ENCODE peak calls at places on chromosomes 1 and 21, in five cellular contexts. A is kidney, K is IMR-90, Z is OCI-LY7, B is Peyer's patch. Q is an unnamed sample. For H3K9me3, the result is how much of the 10 kb centered on the place peaks cover.

GRCh38 chr21:16294128-16294527 is 564.3 kb downstream of the USP25 start:
- DNase-seq in A (no peak), K (no peak), Z (no peak), B (no peak), Q (no peak)

GRCh38 chr1:195153107-195153506 is 1455.1 kb downstream of the KCNT2 start:
- DNase-seq in A (no peak), K (no peak), Z (no peak), B (no peak), Q (no peak)

GRCh38 chr1:69139007-69139406 is 428.7 kb upstream of the LRRC7 start:
- DNase-seq in A (no peak), K (no peak), Z (no peak), B (no peak), Q (no peak)

GRCh38 chr1:6612641-6613360 is 730 bp upstream of the PHF13 start:
- DNase-seq in A (peak), K (peak), Z (peak), B (no peak), Q (peak)

GRCh38 chr1:197917813-197918646 is 858 bp downstream of the LHX9 start:
- DNase-seq in A (no peak), K (no peak), Z (no peak), B (peak), Q (no peak)

GRCh38 chr1:57471995-57472394 is 48.1 kb upstream of the DAB1 start:
- DNase-seq in A (no peak), K (no peak), Z (no peak), B (no peak), Q (no peak)

GRCh38 chr1:24351918-24352637 is 32.9 kb downstream of the GRHL3 start:
- DNase-seq in A (peak), K (peak), Z (no peak), B (no peak), Q (no peak)

GRCh38 chr1:204583909-204584632 is 67.9 kb downstream of the MDM4 start:
- DNase-seq in A (no peak), K (no peak), Z (no peak), B (no peak), Q (no peak)

GRCh38 chr1:19814244-19814661 is 830 bp downstream of the RNF186 start:
- DNase-seq in A (no peak), K (no peak), Z (no peak), B (peak), Q (no peak)

GRCh38 chr1:106961671-106962070 is 94.8 kb upstream of the PRMT6 start:
- DNase-seq in A (no peak), K (no peak), Z (no peak), B (no peak), Q (no peak)

GRCh38 chr1:17755120-17755519 is at the start of gene ACTL8:
- DNase-seq in A (peak), K (no peak), Z (peak), B (no peak), Q (no peak)

GRCh38 chr1:185400057-185400456 is 83.0 kb upstream of the IVNS1ABP start:
- DNase-seq in A (no peak), K (peak), Z (no peak), B (no peak), Q (no peak)

GRCh38 chr1:20125091-20125490 is 5.8 kb upstream of the PLA2G2D start:
- DNase-seq in A (no peak), K (no peak), Z (no peak), B (no peak), Q (no peak)

GRCh38 chr1:239951518-239952130 is 140.1 kb upstream of the FMN2 start:
- DNase-seq in A (no peak), K (peak), Z (peak), B (no peak), Q (peak)

GRCh38 chr1:113732802-113733201 is 26.5 kb downstream of the PHTF1 start:
- DNase-seq in A (no peak), K (no peak), Z (no peak), B (no peak), Q (no peak)

GRCh38 chr1:147757015-147757990 is 3.1 kb downstream of the GJA5 start:
- DNase-seq in A (no peak), K (no peak), Z (no peak), B (no peak), Q (no peak)

GRCh38 chr1:150615346-150616201 is 13.8 kb downstream of the ENSA start:
- DNase-seq in A (no peak), K (no peak), Z (no peak), B (no peak), Q (no peak)

GRCh38 chr1:31062867-31063380 is 2.6 kb downstream of the PUM1 start:
- DNase-seq in A (no peak), K (no peak), Z (no peak), B (no peak), Q (no peak)

GRCh38 chr1:215252164-215252563 is 169.6 kb downstream of the KCNK2 start:
- DNase-seq in A (no peak), K (no peak), Z (no peak), B (no peak), Q (no peak)

GRCh38 chr1:36737767-36738166 is 255.1 kb upstream of the CSF3R start:
- DNase-seq in A (no peak), K (no peak), Z (no peak), B (no peak), Q (no peak)

GRCh38 chr1:200558866-200559459 is 61.6 kb downstream of the KIF14 start:
- DNase-seq in A (no peak), K (peak), Z (peak), B (no peak), Q (peak)

GRCh38 chr1:62529227-62529626 is 68.1 kb upstream of the ANGPTL3 start:
- DNase-seq in A (no peak), K (no peak), Z (no peak), B (no peak), Q (no peak)

GRCh38 chr1:47189844-47190562 is at the start of gene PDZK1IP1:
- DNase-seq in A (peak), K (peak), Z (no peak), B (peak), Q (peak)

GRCh38 chr1:24503870-24504523 is 1.4 kb downstream of the RCAN3 start:
- DNase-seq in A (no peak), K (no peak), Z (no peak), B (no peak), Q (no peak)

GRCh38 chr1:153929981-153930948 is 7.5 kb upstream of the GATAD2B start:
- DNase-seq in A (peak), K (no peak), Z (no peak), B (no peak), Q (no peak)
- TF ChIP-seq CTCF in A (no peak), K (no peak), Z (peak), B (no peak), Q (no peak)

GRCh38 chr1:247054992-247055415 is 23.6 kb downstream of the ZNF670 start:
- DNase-seq in A (no peak), K (peak), Z (no peak), B (no peak), Q (no peak)
- H3K9me3 ChIP-seq in A (under half), K (under half), Z (half or more), B (under half), Q (under half)

GRCh38 chr1:104878203-104878911 is 1128.7 kb downstream of the AMY1C start:
- DNase-seq in A (no peak), K (no peak), Z (peak), B (peak), Q (no peak)
- TF ChIP-seq CTCF in A (no peak), K (no peak), Z (peak), B (peak), Q (no peak)

GRCh38 chr1:238753205-238753720 is 633.1 kb upstream of the CHRM3 start:
- DNase-seq in A (no peak), K (no peak), Z (no peak), B (no peak), Q (no peak)
- H3K9me3 ChIP-seq in A (under half), K (under half), Z (under half), B (under half), Q (under half)

Q was measured in adrenal gland.